ENCODE peak calls at places on chromosomes 12 and 14, in seven cellular contexts. G, S, I, P, K, O and Y are unnamed samples. For H3K79me1, the result is how much of the 10 kb centered on the place peaks cover.

GRCh38 chr12:12172106-12172511 is 94.7 kb downstream of the LRP6 start:
- DNase-seq in S (peak), P (no peak), O (no peak), I (peak), G (no peak), K (peak), Y (no peak)

GRCh38 chr12:118302053-118302452 is 70.7 kb downstream of the TAOK3 start:
- DNase-seq in S (peak), O (no peak), I (peak), K (peak), P (no peak), G (no peak), Y (no peak)

GRCh38 chr12:122880668-122881067 is 15.3 kb downstream of the VPS37B start:
- DNase-seq in O (no peak), K (peak), G (no peak), I (peak), P (no peak), S (no peak), Y (peak)

GRCh38 chr14:55332654-55333570 is 61.7 kb downstream of the FBXO34 start:
- DNase-seq in P (no peak), S (peak), I (no peak), K (peak), O (no peak), G (no peak), Y (no peak)

GRCh38 chr12:85016423-85016822 is 19.7 kb downstream of the TSPAN19 start:
- DNase-seq in S (peak), G (no peak), K (peak), P (no peak), I (peak), O (no peak), Y (peak)

GRCh38 chr14:90281261-90281660 is 24.9 kb downstream of the PSMC1 start:
- DNase-seq in S (peak), G (no peak), K (peak), I (peak), P (no peak), O (no peak), Y (no peak)

GRCh38 chr12:39124768-39125167 is 219.4 kb upstream of the CPNE8 start:
- DNase-seq in K (no peak), G (no peak), P (peak), I (no peak), S (no peak), O (no peak), Y (peak)

GRCh38 chr14:32075636-32076277 is 1.3 kb upstream of the ARHGAP5 start:
- DNase-seq in O (no peak), S (peak), P (no peak), G (peak), K (peak), I (peak), Y (peak)

GRCh38 chr12:54017027-54017788 is 8.4 kb downstream of the HOXC8 start:
- DNase-seq in P (peak), O (no peak), K (no peak), I (peak), S (peak), G (no peak), Y (no peak)

GRCh38 chr14:104383088-104383805 is 196.3 kb upstream of the C14orf180 start:
- DNase-seq in S (no peak), O (no peak), G (peak), K (no peak), P (no peak), I (no peak), Y (no peak)

GRCh38 chr14:77228056-77228455 is 43.0 kb downstream of the NGB start:
- DNase-seq in I (no peak), P (no peak), G (no peak), S (no peak), K (no peak), O (no peak), Y (peak)

GRCh38 chr12:114691196-114691595 is 7.2 kb upstream of the TBX3 start:
- DNase-seq in O (no peak), K (no peak), G (no peak), I (no peak), P (no peak), S (no peak), Y (no peak)
- H3K4ac ChIP-seq in O (no peak), K (peak), G (no peak), I (peak), P (no peak), S (no peak), Y (peak)

GRCh38 chr12:48969847-48970701 is 1.5 kb downstream of the WNT10B start:
- DNase-seq in K (no peak), G (no peak), I (peak), P (peak), S (peak), O (no peak), Y (peak)
- H4K8ac ChIP-seq in K (no peak), G (no peak), I (no peak), P (no peak), S (peak), O (no peak), Y (no peak)

DNA sequence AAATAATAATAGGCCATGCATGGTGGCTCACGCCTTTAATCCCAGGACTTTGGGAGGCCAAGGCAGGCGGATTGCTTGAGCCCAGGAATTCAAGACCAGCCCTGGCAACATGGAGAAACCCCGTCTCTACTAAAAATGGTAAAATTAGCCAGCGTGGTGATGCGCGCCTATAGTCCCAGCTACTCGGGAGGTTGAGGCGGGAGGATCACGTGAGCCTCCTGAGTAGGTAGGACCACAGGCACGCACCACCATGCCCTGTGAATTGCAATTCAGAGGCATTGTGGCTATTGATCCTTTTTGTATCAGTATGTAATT is 2.3 kb downstream of the ARHGDIB start:
- DNase-seq in P (no peak), I (no peak), G (no peak), O (no peak), S (no peak), K (no peak), Y (no peak)
- H3K79me1 ChIP-seq in P (under half), I (under half), G (under half), O (under half), S (under half), K (under half), Y (under half)

GRCh38 chr12:105164068-105164467 is 56.5 kb downstream of the WASHC4 start:
- DNase-seq in K (no peak), S (no peak), G (no peak), P (no peak), I (peak), O (no peak), Y (no peak)
- H3K4ac ChIP-seq in K (no peak), S (no peak), G (no peak), P (no peak), I (no peak), O (no peak), Y (no peak)

GRCh38 chr12:89461649-89462612 is 62.7 kb downstream of the GALNT4 start:
- DNase-seq in S (peak), G (no peak), K (peak), I (peak), P (no peak), O (no peak), Y (peak)
- H4K8ac ChIP-seq in S (no peak), G (no peak), K (peak), I (no peak), P (no peak), O (no peak), Y (no peak)

DNA sequence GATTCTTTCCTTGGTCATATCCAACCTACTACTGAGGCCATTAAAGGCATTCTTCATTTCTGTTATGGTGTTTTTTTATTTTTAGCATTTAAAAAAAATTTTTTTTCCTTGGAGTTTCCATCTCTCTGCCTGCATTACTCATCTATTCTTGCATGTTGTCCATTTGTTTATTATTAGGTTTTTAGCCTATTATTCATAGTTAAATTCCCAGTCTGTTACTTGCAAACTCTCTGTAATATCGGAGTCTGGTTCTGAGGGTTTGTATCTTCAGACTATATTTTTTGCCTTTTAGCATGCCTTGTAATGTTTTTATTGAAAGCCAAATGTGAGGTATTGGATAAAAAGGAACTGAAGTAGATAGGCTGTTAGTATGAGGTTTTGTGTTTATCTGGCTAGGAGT is 284.3 kb downstream of the FUT8 start:
- DNase-seq in P (no peak), O (no peak), K (peak), S (no peak), G (no peak), I (no peak), Y (no peak)
- H3K79me1 ChIP-seq in P (under half), O (under half), K (under half), S (under half), G (under half), I (under half), Y (under half)

DNA sequence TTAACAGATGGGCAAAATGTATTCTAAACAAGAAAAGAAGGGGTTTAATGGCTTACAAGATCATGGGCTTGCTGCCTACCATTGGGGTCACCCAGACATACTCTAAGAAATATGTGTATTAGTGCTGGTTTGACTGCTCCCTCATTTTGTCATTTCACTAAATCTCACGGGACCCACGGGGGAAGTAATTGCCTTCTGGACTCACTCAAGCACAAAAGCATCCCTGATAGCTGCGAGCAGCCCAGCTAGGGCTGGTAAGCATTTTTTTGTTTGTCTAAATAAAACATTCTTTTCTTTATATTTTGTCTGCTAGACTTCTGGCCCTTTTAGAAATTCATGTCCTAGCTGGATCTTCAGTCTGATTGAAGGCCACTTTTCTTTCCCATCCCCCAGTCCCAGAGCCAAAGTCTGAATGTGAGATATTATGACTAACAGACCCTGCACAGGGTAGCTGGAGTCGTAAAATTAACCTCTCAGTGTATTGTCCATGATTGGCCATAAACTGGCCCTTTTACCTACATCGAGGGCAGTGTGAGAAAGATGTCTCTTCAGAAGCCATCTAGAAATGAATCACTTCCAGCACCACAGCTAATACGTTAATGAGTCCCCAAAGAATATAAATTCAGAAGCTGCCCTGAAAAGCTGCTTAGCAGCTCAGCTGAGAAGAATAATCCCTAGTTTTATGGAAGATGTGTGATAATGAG is 55.4 kb upstream of the GTF2A1 start:
- DNase-seq in K (no peak), O (no peak), G (no peak), S (no peak), P (no peak), I (no peak), Y (no peak)
- H3K4ac ChIP-seq in K (no peak), O (no peak), G (no peak), S (no peak), P (no peak), I (no peak), Y (no peak)

GRCh38 chr12:130051900-130052299 is 110.4 kb upstream of the FZD10 start:
- DNase-seq in K (no peak), P (no peak), O (no peak), I (no peak), S (no peak), G (no peak), Y (no peak)
- H4K8ac ChIP-seq in K (no peak), P (no peak), O (no peak), I (no peak), S (no peak), G (no peak), Y (no peak)

DNA sequence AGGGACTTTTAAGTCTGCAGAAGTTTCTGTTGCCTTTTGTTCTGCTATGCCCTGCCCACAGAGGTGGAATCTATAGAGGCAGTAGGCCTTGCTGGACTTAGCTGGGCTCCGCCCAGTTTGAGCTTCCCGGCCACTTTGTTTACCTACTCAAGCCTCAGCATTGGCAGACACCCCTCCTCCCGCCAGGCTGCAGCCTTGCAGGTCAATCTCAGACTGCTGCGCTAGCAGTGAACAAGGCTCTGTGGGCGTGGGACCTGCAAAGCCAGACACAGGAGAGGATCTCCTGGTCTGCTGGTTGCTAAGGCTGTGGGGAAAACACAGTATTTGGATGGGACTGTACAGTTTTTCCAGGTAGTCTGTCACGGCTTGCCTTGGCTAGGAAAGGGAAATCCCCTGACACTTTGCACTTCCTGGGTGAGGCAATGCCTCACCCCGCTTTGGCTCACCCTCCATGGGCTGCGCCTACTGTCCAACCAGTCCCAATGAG is 43.7 kb downstream of the CCDC59 start:
- DNase-seq in P (peak), K (no peak), S (no peak), O (peak), I (no peak), G (peak), Y (peak)
- H3K79me1 ChIP-seq in P (under half), K (under half), S (under half), O (under half), I (under half), G (under half), Y (under half)

GRCh38 chr12:109670647-109671046 is 43.0 kb upstream of the FAM222A start:
- DNase-seq in I (no peak), G (no peak), P (peak), S (no peak), K (no peak), O (no peak), Y (no peak)
- H3K4ac ChIP-seq in I (no peak), G (no peak), P (no peak), S (no peak), K (no peak), O (no peak), Y (no peak)